ENCODE peak calls at places on chromosomes 1 and 21, in four cellular contexts. T, D, C and K are unnamed samples.

GRCh38 chr1:30232288-30232899 is 491.0 kb downstream of the MATN1 start:
- DNase-seq in T (no peak), D (no peak), C (no peak), K (peak; percentile 35)

GRCh38 chr1:67652800-67653199 is 32.2 kb upstream of the GADD45A start:
- DNase-seq in T (no peak), D (no peak), C (no peak), K (no peak)

GRCh38 chr21:28252923-28253322 is 739.8 kb downstream of the LTN1 start:
- DNase-seq in T (no peak), D (no peak), C (no peak), K (no peak)

GRCh38 chr1:186175588-186175987 is 199.5 kb downstream of the TPR start:
- DNase-seq in T (peak; percentile 29), D (no peak), C (peak; percentile 36), K (peak; percentile 41)

GRCh38 chr1:92709738-92710137 is 75.2 kb downstream of the EVI5 start:
- DNase-seq in T (no peak), D (no peak), C (peak; percentile 14), K (no peak)

GRCh38 chr21:32533053-32533452 is 52.3 kb downstream of the TCP10L start:
- DNase-seq in T (no peak), D (no peak), C (no peak), K (no peak)

GRCh38 chr1:201531551-201532425 is 7.1 kb upstream of the NAV1 start:
- DNase-seq in T (no peak), D (no peak), C (no peak), K (peak; percentile 22)

GRCh38 chr1:244353572-244354091 is 98.1 kb downstream of the ADSS2 start:
- DNase-seq in T (peak; percentile 52), D (no peak), C (peak; percentile 84), K (peak; percentile 73)

GRCh38 chr21:35398366-35398982 is 349.4 kb upstream of the RUNX1 start:
- DNase-seq in T (no peak), D (no peak), C (no peak), K (no peak)

GRCh38 chr1:202587859-202588480 is 122.3 kb downstream of the SYT2 start:
- DNase-seq in T (no peak), D (no peak), C (no peak), K (no peak)
- H3K4me1 ChIP-seq in T (peaks cover 11% of the 10 kb centered on the region), D (no peaks in the 10 kb centered on the region), C (peaks cover 20% of the 10 kb centered on the region), K (peaks cover 9% of the 10 kb centered on the region)

DNA sequence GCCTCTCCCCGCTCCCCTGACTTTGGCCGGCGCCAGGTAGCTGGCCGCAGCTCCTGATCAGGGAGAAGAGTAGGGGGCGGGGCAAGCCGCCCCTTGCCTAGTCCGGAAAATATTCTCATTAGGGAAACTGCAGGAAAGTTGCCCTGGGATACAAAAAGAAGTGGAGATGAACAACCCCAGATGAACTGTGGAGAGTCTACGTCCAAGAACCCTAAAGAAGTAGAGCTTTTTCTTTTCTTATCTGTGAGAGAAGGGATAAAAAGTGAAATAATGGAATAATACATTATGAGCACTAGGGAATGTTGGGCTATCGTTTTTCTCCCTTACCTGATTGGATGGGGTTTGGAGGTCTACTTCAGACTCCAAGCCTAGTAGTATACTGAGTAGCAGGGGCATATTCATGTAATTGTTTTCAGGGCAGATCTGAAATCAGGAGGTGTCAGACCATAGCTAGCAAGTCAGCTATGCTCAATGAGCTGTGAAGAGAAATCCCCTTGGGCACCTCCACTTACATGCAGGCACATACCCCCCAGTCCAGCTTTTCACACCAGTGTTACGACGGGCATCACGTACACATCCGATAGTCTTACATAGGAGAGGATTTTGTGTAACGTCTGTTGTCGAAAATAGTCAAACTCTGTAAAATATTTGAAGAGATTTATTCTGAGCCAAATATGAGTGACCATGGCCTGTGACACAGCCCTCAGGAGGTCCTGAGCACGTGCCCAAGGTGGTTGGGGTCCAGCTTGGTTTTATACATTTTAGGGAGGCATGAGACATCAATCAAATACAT is 1.7 kb upstream of the DUSP10 start:
- DNase-seq in T (peak; percentile 68), D (no peak), C (no peak), K (no peak)
- H3K27ac ChIP-seq in T (peak overlapping the region; percentile 100), D (peak overlapping the region; percentile 98), C (no peak overlapping the region), K (no peak overlapping the region)

GRCh38 chr1:96568639-96569038 is 152.9 kb upstream of the PTBP2 start:
- DNase-seq in T (no peak), D (no peak), C (no peak), K (no peak)
- H3K4me1 ChIP-seq in T (no peaks in the 10 kb centered on the region), D (no peaks in the 10 kb centered on the region), C (no peaks in the 10 kb centered on the region), K (no peaks in the 10 kb centered on the region)

GRCh38 chr1:76426606-76427005 is 352.1 kb downstream of the ST6GALNAC3 start:
- DNase-seq in T (no peak), D (no peak), C (no peak), K (no peak)

GRCh38 chr1:76425843-76426145 is 351.2 kb downstream of the ST6GALNAC3 start:
- DNase-seq in T (no peak), D (no peak), C (peak; percentile 75), K (no peak)

GRCh38 chr1:76428027-76428426 is 353.5 kb downstream of the ST6GALNAC3 start:
- DNase-seq in T (no peak), D (no peak), C (no peak), K (no peak)

GRCh38 chr1:76430532-76430931 is 356.0 kb downstream of the ST6GALNAC3 start:
- DNase-seq in T (no peak), D (no peak), C (no peak), K (no peak)

GRCh38 chr1:76425104-76425842 is 350.7 kb downstream of the ST6GALNAC3 start:
- DNase-seq in T (no peak), D (no peak), C (peak; percentile 10), K (no peak)
- H3K27ac ChIP-seq in T (no peak overlapping the region), D (no peak overlapping the region), C (peak overlapping the region; percentile 3), K (no peak overlapping the region)

GRCh38 chr1:85333186-85333585 is 56.8 kb upstream of the BCL10 start:
- DNase-seq in T (no peak), D (no peak), C (no peak), K (no peak)

GRCh38 chr1:85330206-85330605 is 53.8 kb upstream of the BCL10 start:
- DNase-seq in T (no peak), D (no peak), C (no peak), K (no peak)

GRCh38 chr1:85328713-85329376 is 52.4 kb upstream of the BCL10 start:
- DNase-seq in T (no peak), D (no peak), C (peak; percentile 54), K (no peak)

GRCh38 chr1:85332575-85332974 is 56.1 kb upstream of the BCL10 start:
- DNase-seq in T (no peak), D (no peak), C (no peak), K (no peak)

DNA sequence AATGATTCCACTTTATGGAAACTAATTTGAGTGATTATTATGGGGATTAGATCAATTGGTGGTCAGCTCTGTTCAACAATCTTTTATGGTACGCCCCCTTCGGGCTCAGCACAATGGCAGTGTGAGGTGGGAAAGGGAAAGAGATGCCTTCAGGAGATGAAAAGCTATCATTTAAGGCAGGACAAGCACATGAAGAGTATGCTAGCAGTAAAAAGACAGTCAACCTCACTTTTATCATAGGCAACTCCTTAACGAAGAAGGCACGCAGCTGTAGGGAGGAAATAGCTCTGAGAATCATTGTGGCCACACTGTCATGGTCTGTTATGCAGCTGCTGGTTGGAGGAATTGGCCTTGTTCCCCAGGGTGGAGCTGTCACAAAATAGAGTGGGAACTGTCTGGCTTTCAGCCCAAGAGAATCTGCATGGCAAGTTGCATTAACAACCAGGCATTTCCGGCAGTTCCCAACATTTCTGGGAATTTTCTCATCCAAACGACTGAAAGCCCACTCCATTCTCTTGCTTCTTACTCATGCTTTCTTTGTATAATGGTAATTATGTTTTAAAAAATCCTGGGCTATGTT is 54.4 kb upstream of the BCL10 start:
- DNase-seq in T (no peak), D (no peak), C (peak; percentile 91), K (no peak)
- H3K4me1 ChIP-seq in T (no peaks in the 10 kb centered on the region), D (no peaks in the 10 kb centered on the region), C (peaks cover 30% of the 10 kb centered on the region), K (no peaks in the 10 kb centered on the region)

DNA sequence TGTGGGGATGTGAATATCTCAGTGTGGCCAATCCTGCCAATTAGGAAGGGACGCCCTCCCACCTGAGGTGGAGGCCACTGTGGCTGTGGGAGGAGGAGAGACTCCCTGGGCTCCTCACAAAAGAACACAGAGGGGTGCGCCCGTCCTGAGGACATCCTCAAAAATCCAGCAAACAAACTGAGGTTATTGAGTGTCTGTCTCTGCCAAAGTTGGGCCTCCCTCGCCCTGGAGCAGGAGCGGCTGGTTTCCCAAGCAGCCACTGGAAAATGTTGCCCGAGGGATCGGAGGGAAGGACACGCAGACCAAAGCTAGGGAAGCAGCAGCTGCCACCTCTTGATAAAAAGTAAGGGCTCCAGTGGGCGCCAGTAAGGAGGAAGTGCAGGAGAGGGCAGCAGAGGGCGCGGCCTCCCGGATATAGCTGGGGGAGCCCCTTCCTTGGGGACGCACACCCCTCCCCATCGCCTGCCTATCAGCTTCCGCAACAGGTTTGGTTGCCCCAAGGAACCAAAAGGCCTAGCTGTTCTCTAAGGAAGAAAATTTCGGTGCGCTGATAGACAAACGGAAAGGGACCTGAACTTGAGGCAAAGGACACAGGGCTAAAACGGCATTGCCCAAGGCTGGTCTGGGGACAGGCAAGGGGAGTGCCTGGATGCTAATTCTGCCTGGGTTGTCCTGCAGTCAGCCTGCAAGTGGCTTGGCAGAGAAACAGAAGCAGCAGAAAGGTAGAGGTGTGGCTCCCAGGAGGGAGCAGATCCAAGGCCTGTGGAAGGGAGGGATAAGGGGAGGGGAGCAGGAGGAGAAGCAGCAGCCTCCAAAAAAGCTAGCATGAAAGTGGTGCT is 1.7 kb upstream of the GRIK3 start:
- DNase-seq in T (no peak), D (no peak), C (no peak), K (peak; percentile 68)
- H3K27ac ChIP-seq in T (peak overlapping the region; percentile 25), D (no peak overlapping the region), C (no peak overlapping the region), K (no peak overlapping the region)

GRCh38 chr1:101244842-101245574 is 8.2 kb downstream of the S1PR1 start:
- DNase-seq in T (no peak), D (no peak), C (no peak), K (no peak)
- H3K4me1 ChIP-seq in T (no peaks in the 10 kb centered on the region), D (peaks cover 78% of the 10 kb centered on the region), C (no peaks in the 10 kb centered on the region), K (peaks cover 4% of the 10 kb centered on the region)

GRCh38 chr21:42377951-42378340 is 11.6 kb upstream of the TFF1 start:
- DNase-seq in T (no peak), D (no peak), C (no peak), K (no peak)
- H3K27ac ChIP-seq in T (no peak overlapping the region), D (no peak overlapping the region), C (no peak overlapping the region), K (no peak overlapping the region)

GRCh38 chr1:181013144-181013543 is 9.5 kb downstream of the STX6 start:
- DNase-seq in T (no peak), D (peak; percentile 32), C (no peak), K (no peak)

GRCh38 chr1:181016563-181016962 is 6.1 kb downstream of the STX6 start:
- DNase-seq in T (no peak), D (no peak), C (no peak), K (no peak)

GRCh38 chr1:181012203-181012520 is 10.5 kb downstream of the STX6 start:
- DNase-seq in T (no peak), D (no peak), C (no peak), K (no peak)

GRCh38 chr1:181014431-181015257 is 8.0 kb downstream of the STX6 start:
- DNase-seq in T (no peak), D (no peak), C (no peak), K (no peak)

DNA sequence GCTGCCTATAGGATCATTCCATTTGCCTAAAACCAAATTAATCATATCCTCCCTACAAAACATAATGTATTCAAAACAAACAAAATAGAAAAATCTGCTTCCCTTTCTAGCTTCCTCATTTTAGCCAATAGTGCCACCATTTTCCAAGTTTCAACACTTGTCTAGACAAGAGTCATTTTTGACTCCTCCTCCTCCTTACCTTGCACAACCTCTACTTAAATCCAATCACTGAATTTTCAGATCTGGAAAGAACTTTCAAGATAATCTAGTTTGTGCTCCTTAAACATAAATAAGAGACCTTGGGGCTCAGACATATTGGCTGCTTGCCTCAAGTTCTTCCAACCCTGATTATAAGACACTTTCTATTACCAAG is 7.4 kb downstream of the STX6 start:
- DNase-seq in T (no peak), D (no peak), C (no peak), K (no peak)
- H3K4me1 ChIP-seq in T (no peaks in the 10 kb centered on the region), D (peaks cover 27% of the 10 kb centered on the region), C (peaks cover 3% of the 10 kb centered on the region), K (peaks cover 2% of the 10 kb centered on the region)